ENCODE peak calls at places on chromosomes 12 and 14, in seven cellular contexts. W is transverse colon, Y is ovary, V is A549, H is tibial nerve, G is IMR-90, S is stomach. Q is an unnamed sample. For H3K4me1, the result is how much of the 10 kb centered on the place peaks cover.

GRCh38 chr14:102408729-102409128 is 46.0 kb downstream of the TECPR2 start:
- DNase-seq in W (no peak), Y (no peak), V (no peak), H (no peak), G (peak), S (no peak), Q (no peak)

GRCh38 chr12:79521576-79521975 is 169.2 kb downstream of the PAWR start:
- DNase-seq in W (no peak), Y (no peak), V (no peak), H (no peak), G (no peak), S (no peak), Q (no peak)

GRCh38 chr12:56121204-56121870 is 3.3 kb downstream of the ZC3H10 start:
- DNase-seq in W (no peak), Y (no peak), V (no peak), H (no peak), G (no peak), S (no peak), Q (no peak)

GRCh38 chr12:128726866-128727265 is 96.9 kb downstream of the SLC15A4 start:
- DNase-seq in W (peak), Y (no peak), V (no peak), H (no peak), G (no peak), S (no peak), Q (no peak)

GRCh38 chr12:90037740-90038139 is 329.1 kb upstream of the ATP2B1 start:
- DNase-seq in W (no peak), Y (no peak), V (no peak), H (no peak), G (peak), S (no peak), Q (no peak)

GRCh38 chr14:55574988-55575387 is 5.0 kb upstream of the KTN1 start:
- DNase-seq in W (no peak), Y (no peak), V (no peak), H (no peak), G (no peak), S (no peak), Q (no peak)

GRCh38 chr12:15706010-15706676 is 83.0 kb downstream of the EPS8 start:
- DNase-seq in W (peak), Y (no peak), V (peak), H (no peak), G (no peak), S (peak), Q (peak)

GRCh38 chr14:104114421-104115130 is 23.8 kb upstream of the KIF26A start:
- DNase-seq in W (no peak), Y (peak), V (no peak), H (no peak), G (no peak), S (peak), Q (peak)

GRCh38 chr12:108399514-108399913 is 60.4 kb upstream of the CMKLR1 start:
- DNase-seq in W (peak), Y (peak), V (no peak), H (peak), G (no peak), S (no peak), Q (no peak)

GRCh38 chr14:50008562-50009355 is 107.6 kb downstream of the VCPKMT start:
- DNase-seq in W (no peak), Y (no peak), V (peak), H (no peak), G (peak), S (no peak), Q (no peak)

GRCh38 chr12:116878567-116879508 is 2.4 kb downstream of the HRK start:
- DNase-seq in W (peak), Y (no peak), V (no peak), H (no peak), G (no peak), S (no peak), Q (no peak)

GRCh38 chr12:76238688-76239087 is 109.5 kb downstream of the BBS10 start:
- DNase-seq in W (no peak), Y (no peak), V (no peak), H (no peak), G (no peak), S (no peak), Q (no peak)

GRCh38 chr12:23729354-23729753 is 220.1 kb downstream of the SOX5 start:
- DNase-seq in W (no peak), Y (no peak), V (no peak), H (no peak), G (peak), S (no peak), Q (no peak)

GRCh38 chr14:59302313-59302712 is 113.8 kb downstream of the DAAM1 start:
- DNase-seq in W (no peak), Y (no peak), V (no peak), H (no peak), G (no peak), S (no peak), Q (no peak)
- H3K4me1 ChIP-seq in W (under half), Y (under half), V (under half), H (under half), G (under half), S (under half), Q (under half)

DNA sequence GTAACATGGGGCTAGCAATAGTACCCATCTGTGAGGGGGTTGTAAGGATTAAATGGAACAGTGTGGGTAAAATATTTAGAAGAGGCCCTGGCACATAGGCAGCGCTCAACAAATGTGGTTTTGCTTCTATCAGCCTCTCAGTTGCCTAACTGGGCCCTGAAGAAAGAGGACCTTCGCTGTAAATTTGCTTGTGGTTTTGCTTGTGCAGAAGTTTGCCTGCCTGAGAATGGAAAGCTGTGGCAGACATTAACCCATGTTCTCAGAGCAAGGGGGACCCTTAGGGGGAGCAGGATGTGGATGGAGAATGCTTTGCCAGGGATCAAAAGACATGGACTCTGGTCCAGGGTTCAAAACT is 160.1 kb downstream of the BRMS1L start:
- DNase-seq in W (no peak), Y (no peak), V (no peak), H (no peak), G (no peak), S (no peak), Q (no peak)
- H3K4me3 ChIP-seq in W (no peak), Y (no peak), V (no peak), H (no peak), G (no peak), S (no peak), Q (no peak)

DNA sequence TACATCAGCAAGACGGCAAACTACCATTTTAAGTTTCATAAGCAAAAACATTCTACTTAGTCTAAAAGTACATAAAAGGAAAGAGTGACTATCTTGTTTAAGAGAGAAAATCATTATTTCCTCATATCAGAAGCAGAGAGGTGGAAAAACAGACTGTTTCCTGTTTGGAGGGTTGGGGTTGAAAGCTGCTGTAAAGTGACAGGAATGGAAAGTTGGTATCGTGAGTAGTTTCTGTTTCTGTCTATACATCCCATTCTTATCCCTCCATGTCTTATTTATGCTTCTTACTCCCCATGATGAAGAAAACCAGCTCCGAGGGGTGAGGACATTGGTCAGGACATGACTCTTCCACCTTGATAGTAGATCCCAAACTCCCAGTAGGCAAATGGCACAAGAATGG is 216.5 kb downstream of the EGLN3 start:
- DNase-seq in W (no peak), Y (no peak), V (no peak), H (no peak), G (no peak), S (no peak), Q (no peak)
- TF ChIP-seq POLR2A in W (no peak), Y (no peak), V (no peak), H (no peak), G (no peak), S (no peak), Q (no peak)

DNA sequence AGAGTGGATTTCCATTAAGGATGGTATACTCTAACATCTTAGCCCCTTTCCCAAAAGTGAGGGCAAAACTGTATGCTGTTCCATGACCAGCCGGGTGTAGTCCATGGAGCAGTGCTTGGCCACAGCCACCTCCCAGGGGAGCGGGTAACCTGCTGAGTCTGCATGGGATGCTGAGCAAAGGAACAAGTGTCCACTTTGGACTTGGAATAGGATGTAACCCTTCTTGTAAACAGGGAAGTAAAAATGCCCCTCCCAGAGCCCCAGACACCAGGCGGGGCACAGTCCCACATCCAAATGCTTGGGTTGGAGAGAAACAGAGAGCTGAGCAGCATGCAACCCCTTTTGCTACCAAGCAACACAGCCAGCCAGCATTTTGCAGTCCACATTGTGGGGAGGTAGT is 65.6 kb downstream of the ACTN1 start:
- DNase-seq in W (no peak), Y (no peak), V (no peak), H (no peak), G (no peak), S (no peak), Q (no peak)
- H3K4me1 ChIP-seq in W (under half), Y (under half), V (under half), H (under half), G (under half), S (half or more), Q (under half)

DNA sequence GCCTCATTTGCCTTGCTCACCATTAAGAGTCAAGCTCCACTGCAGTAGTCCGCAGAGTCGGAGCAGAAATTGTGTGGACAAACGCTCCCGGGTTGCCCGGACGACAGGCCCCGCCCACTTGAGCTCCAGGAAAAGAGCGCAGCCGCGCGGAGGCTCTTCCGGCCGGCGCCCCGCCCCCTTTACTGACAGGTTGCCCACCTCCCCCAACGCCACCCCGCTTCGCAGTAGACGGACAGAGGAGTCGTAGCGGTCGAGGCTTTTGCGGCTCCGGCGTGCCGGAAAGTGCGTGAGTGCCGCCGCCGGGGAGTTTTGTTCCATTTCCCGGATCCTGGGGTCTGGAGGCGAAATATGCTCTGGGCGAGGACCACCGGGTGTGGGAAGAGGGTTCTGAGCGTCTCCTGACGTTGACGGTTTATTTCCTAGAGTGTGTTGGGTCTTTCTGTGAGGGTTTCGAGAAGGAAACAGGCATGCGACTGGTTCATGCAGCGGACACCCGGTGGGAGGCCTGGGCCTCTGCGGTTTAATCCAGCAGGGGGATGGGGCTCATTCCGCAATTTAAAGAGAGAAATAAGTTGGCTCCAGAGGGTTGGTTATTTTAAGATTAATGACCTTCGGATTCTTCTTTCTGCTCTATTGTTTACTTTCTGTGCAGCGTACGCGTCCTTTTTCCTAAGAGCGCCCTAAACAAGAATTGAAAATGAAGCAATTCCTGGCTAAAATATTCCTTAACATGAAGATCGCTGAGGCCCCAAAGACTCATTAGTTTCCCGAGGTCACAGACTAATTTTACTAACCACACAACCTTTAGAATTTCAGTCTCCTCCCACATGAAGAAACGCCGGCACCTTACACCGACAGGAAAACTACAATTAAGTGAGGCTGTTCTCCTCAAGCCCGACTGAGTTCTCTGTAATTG is at the start of the genes DNAI7 and ETFRF1:
- DNase-seq in W (peak), Y (peak), V (peak), H (peak), G (peak), S (peak), Q (peak)
- H3K4me3 ChIP-seq in W (peak), Y (peak), V (peak), H (peak), G (peak), S (peak), Q (peak)

GRCh38 chr14:22850944-22851790 is 14.8 kb downstream of the MMP14 start:
- DNase-seq in W (peak), Y (peak), V (no peak), H (peak), G (peak), S (peak), Q (no peak)
- TF ChIP-seq POLR2A in W (no peak), Y (no peak), V (no peak), H (no peak), G (peak), S (no peak), Q (no peak)

GRCh38 chr12:105224399-105224798 is 11.6 kb downstream of the APPL2 start:
- DNase-seq in W (no peak), Y (no peak), V (no peak), H (no peak), G (no peak), S (no peak), Q (no peak)
- H3K4me1 ChIP-seq in W (under half), Y (under half), V (under half), H (under half), G (under half), S (half or more), Q (under half)

GRCh38 chr12:18296201-18296908 is 35.0 kb downstream of the PIK3C2G start:
- DNase-seq in W (no peak), Y (no peak), V (no peak), H (no peak), G (no peak), S (no peak), Q (no peak)

GRCh38 chr12:18297883-18298282 is 36.6 kb downstream of the PIK3C2G start:
- DNase-seq in W (no peak), Y (no peak), V (no peak), H (no peak), G (no peak), S (no peak), Q (no peak)

GRCh38 chr12:18294889-18295288 is 33.6 kb downstream of the PIK3C2G start:
- DNase-seq in W (no peak), Y (no peak), V (no peak), H (no peak), G (no peak), S (no peak), Q (no peak)

GRCh38 chr12:18296909-18297280 is 35.6 kb downstream of the PIK3C2G start:
- DNase-seq in W (no peak), Y (no peak), V (no peak), H (no peak), G (no peak), S (no peak), Q (no peak)
- H3K4me3 ChIP-seq in W (no peak), Y (peak), V (peak), H (no peak), G (no peak), S (peak), Q (no peak)

DNA sequence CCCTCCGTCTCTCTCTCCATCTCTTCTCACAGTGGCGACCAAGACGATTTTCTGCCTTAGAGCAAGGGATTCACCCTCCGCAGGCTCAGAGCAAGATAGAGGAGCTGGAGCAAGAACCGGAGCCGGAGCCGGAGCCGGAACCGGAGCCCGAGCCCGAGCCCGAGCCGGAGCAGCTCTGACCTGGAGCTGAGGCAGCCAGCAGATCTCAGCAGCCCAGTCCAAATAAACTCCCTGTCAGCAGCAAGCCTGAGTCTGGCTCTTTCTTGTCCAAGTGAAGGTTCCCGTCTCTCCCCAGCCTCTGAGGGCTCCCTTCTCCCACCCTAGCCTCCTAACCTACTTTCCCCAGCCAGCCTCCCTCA is 5.9 kb downstream of the LAG3 start:
- DNase-seq in W (peak), Y (peak), V (peak), H (no peak), G (no peak), S (no peak), Q (no peak)
- TF ChIP-seq POLR2A in W (no peak), Y (no peak), V (no peak), H (no peak), G (no peak), S (no peak), Q (no peak)

GRCh38 chr14:24234095-24235020 is 1.6 kb downstream of the GMPR2 start:
- DNase-seq in W (no peak), Y (no peak), V (no peak), H (no peak), G (no peak), S (no peak), Q (no peak)

GRCh38 chr14:24238123-24238522 is 4.3 kb downstream of the TINF2 start:
- DNase-seq in W (no peak), Y (no peak), V (no peak), H (no peak), G (no peak), S (no peak), Q (no peak)

GRCh38 chr14:24237463-24237955 is 4.8 kb downstream of the GMPR2 start:
- DNase-seq in W (no peak), Y (no peak), V (no peak), H (no peak), G (no peak), S (no peak), Q (no peak)

GRCh38 chr14:24236689-24237462 is 4.1 kb downstream of the GMPR2 start:
- DNase-seq in W (no peak), Y (no peak), V (no peak), H (no peak), G (no peak), S (no peak), Q (no peak)

GRCh38 chr14:24235804-24236688 is 3.3 kb downstream of the GMPR2 start:
- DNase-seq in W (no peak), Y (no peak), V (no peak), H (no peak), G (no peak), S (no peak), Q (no peak)
- H3K4me1 ChIP-seq in W (under half), Y (under half), V (under half), H (under half), G (under half), S (half or more), Q (under half)